ENCODE peak calls at places on chromosomes 5 and 9, in ten cellular contexts. X, C, L, O, R, K, W, Z, S and Y are unnamed samples.

GRCh38 chr5:154783774-154784460 is 28.7 kb downstream of the LARP1 start:
- DNase-seq in X (no peak), C (no peak), L (no peak), O (no peak), R (no peak), K (no peak), W (peak; percentile 29), Z (no peak), S (no peak), Y (no peak)

GRCh38 chr5:69285448-69286116 is 47.0 kb downstream of the CCDC125 start:
- DNase-seq in X (no peak), C (no peak), L (no peak), O (no peak), R (no peak), K (no peak), W (peak; percentile 19), Z (no peak), S (no peak), Y (no peak)

GRCh38 chr5:54656261-54656728 is 138.7 kb downstream of the SNX18 start:
- DNase-seq in X (no peak), C (no peak), L (no peak), O (no peak), R (no peak), K (no peak), W (no peak), Z (no peak), S (no peak), Y (no peak)

GRCh38 chr9:76558465-76558864 is 99.5 kb downstream of the GCNT1 start:
- DNase-seq in X (no peak), C (no peak), L (no peak), O (no peak), R (no peak), K (no peak), W (no peak), Z (no peak), S (no peak), Y (no peak)

GRCh38 chr9:87640385-87640795 is 85.5 kb upstream of the CTSL start:
- DNase-seq in X (peak; percentile 75), C (no peak), L (no peak), O (no peak), R (no peak), K (no peak), W (no peak), Z (no peak), S (no peak), Y (no peak)

GRCh38 chr5:17415282-17415681 is 82.7 kb upstream of the TAF11L2 start:
- DNase-seq in X (no peak), C (peak; percentile 58), L (no peak), O (no peak), R (no peak), K (no peak), W (no peak), Z (no peak), S (peak; percentile 42), Y (no peak)

GRCh38 chr9:83340451-83340850 is 197.8 kb downstream of the FRMD3 start:
- DNase-seq in X (no peak), C (no peak), L (no peak), O (no peak), R (no peak), K (no peak), W (no peak), Z (no peak), S (no peak), Y (no peak)

GRCh38 chr5:147509041-147509709 is 693 bp downstream of the DPYSL3 start:
- DNase-seq in X (no peak), C (peak; percentile 75), L (no peak), O (peak; percentile 15), R (peak; percentile 63), K (no peak), W (no peak), Z (peak; percentile 28), S (peak; percentile 24), Y (no peak)

GRCh38 chr5:159873680-159874079 is 42.6 kb upstream of the ADRA1B start:
- DNase-seq in X (no peak), C (no peak), L (no peak), O (no peak), R (no peak), K (no peak), W (no peak), Z (no peak), S (no peak), Y (no peak)

GRCh38 chr9:37902804-37903580 is 935 bp downstream of the SLC25A51 start:
- DNase-seq in X (no peak), C (peak; percentile 22), L (no peak), O (no peak), R (no peak), K (no peak), W (peak; percentile 33), Z (no peak), S (no peak), Y (no peak)

GRCh38 chr5:115543365-115543700 is 1.2 kb downstream of the FEM1C start:
- DNase-seq in X (no peak), C (peak; percentile 74), L (no peak), O (no peak), R (no peak), K (no peak), W (no peak), Z (no peak), S (no peak), Y (no peak)

GRCh38 chr5:124952079-124952478 is 205.6 kb upstream of the ZNF608 start:
- DNase-seq in X (no peak), C (no peak), L (no peak), O (no peak), R (no peak), K (no peak), W (no peak), Z (no peak), S (no peak), Y (no peak)

GRCh38 chr5:11214851-11215250 is 453.8 kb upstream of the DAP start:
- DNase-seq in X (no peak), C (no peak), L (no peak), O (no peak), R (no peak), K (no peak), W (no peak), Z (no peak), S (no peak), Y (no peak)

GRCh38 chr5:146050061-146050460 is 55.3 kb downstream of the PLAC8L1 start:
- DNase-seq in X (no peak), C (no peak), L (no peak), O (no peak), R (no peak), K (no peak), W (no peak), Z (no peak), S (no peak), Y (no peak)

GRCh38 chr5:33470544-33470943 is 29.8 kb downstream of the TARS1 start:
- DNase-seq in X (no peak), C (no peak), L (no peak), O (no peak), R (no peak), K (no peak), W (peak; percentile 35), Z (peak; percentile 16), S (no peak), Y (no peak)

GRCh38 chr5:134905246-134905996 is 490 bp downstream of the PCBD2 start:
- DNase-seq in X (no peak), C (peak; percentile 76), L (peak; percentile 54), O (peak; percentile 50), R (no peak), K (peak; percentile 54), W (peak; percentile 80), Z (peak; percentile 43), S (no peak), Y (peak; percentile 11)